ENCODE peak calls at places on chromosomes 4 and X, in seven cellular contexts. L is left ventricle myocardium inferior; A is Panc1; K is CD8-positive, alpha-beta memory T cell; W is heart right ventricle; I is Peyer's patch; X is mesendoderm. Y is an unnamed sample.

GRCh38 chr4:1554876-1555265 is 129.2 kb downstream of the FAM53A start:
- DNase-seq in I (no peak), L (no peak), X (no peak), W (no peak), K (no peak), A (no peak), Y (no peak)

GRCh38 chr4:161003418-161004057 is 1160.3 kb downstream of the FSTL5 start:
- DNase-seq in L (no peak), W (no peak), A (no peak), I (no peak), K (no peak), X (no peak), Y (no peak)

GRCh38 chr4:78634011-78634664 is 82.6 kb downstream of the ANXA3 start:
- DNase-seq in K (no peak), I (no peak), X (no peak), W (peak; percentile 43), A (no peak), L (peak; percentile 40), Y (peak; percentile 38)

GRCh38 chrX:30992381-30992904 is 79.4 kb downstream of the FTHL17 start:
- DNase-seq in I (no peak), L (no peak), A (no peak), X (no peak), W (no peak), K (no peak), Y (no peak)

GRCh38 chr4:27066591-27066990 is 205.9 kb downstream of the STIM2 start:
- DNase-seq in K (no peak), I (peak; percentile 52), A (no peak), W (no peak), X (no peak), L (no peak), Y (no peak)

GRCh38 chr4:185640809-185641675 is 105.7 kb upstream of the PDLIM3 start:
- DNase-seq in W (no peak), X (peak; percentile 72), L (no peak), K (no peak), I (no peak), A (peak; percentile 10), Y (peak; percentile 69)

GRCh38 chr4:24764305-24764704 is 31.1 kb upstream of the SOD3 start:
- DNase-seq in K (no peak), X (no peak), L (no peak), I (no peak), A (no peak), W (no peak), Y (no peak)

GRCh38 chrX:18294893-18295292 is 59.6 kb downstream of the SCML2 start:
- DNase-seq in X (peak; percentile 10), I (no peak), K (no peak), A (no peak), W (no peak), L (no peak), Y (no peak)

GRCh38 chr4:48481581-48481980 is 1.6 kb upstream of the SLC10A4 start:
- DNase-seq in X (peak; percentile 49), A (no peak), K (no peak), W (no peak), I (no peak), L (no peak), Y (no peak)

DNA sequence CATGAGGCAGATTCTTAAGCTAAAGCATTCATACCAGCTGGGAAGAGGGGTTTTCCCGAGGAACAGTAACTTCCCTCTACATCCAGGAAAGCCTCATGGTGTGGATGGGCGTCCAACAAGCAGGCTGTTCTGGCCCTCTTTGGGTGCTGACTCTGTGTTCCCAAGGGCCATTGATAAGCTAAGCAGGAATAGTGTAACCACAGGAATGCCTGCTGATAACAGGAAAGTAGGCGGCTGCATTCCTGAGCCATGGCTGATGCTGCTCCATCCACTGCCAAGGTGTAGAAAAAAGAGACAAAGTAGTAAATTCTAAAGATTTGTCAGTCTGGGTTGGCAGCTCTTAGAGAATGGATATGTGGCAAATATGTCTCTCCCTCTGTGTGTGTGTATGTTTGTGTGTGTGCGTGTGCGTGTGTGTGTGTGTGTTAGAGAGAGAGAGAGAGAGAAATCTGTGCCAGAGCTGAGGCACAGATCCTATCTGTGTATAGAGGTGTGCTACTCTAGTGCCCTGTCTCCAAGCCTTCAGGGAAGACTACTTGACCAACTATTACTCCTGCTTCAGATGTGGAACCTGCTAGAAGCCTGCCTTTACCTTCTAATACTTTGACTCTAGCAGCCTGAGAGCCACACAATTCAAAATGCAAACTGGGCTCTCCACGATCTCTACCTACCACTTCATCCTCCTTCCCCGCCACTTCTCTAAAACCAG is 353.1 kb upstream of the NR3C2 start:
- DNase-seq in A (no peak), W (peak; percentile 36), X (peak; percentile 94), I (no peak), L (peak; percentile 25), K (no peak), Y (no peak)
- H3K4me3 ChIP-seq in A (no peak overlapping the region), W (no peak overlapping the region), X (no peak overlapping the region), I (no peak overlapping the region), L (no peak overlapping the region), K (no peak overlapping the region), Y (no peak overlapping the region)

DNA sequence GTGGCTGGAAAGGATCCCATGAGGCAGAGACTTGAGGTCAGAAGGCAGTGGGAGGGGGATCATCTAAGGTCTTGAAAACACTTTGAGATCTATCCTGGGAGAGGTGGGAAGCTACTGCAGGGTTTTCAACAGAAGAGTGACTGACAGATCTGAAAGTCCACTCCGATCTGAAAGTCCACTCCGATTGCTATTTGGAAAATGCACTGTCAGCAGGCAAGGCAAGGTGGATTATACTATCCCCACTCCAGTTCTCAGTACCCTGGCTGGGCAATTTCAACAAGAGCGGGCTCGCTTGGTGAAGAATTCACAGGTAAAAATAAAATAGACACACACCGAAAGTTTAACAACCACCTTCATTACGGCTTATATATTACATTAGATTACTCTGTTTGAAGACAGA is 42.3 kb upstream of the C1QTNF7 start:
- DNase-seq in I (no peak), A (no peak), X (no peak), K (no peak), W (no peak), L (no peak), Y (no peak)
- H3K4me3 ChIP-seq in I (no peak overlapping the region), A (no peak overlapping the region), X (no peak overlapping the region), K (no peak overlapping the region), W (no peak overlapping the region), L (no peak overlapping the region), Y (no peak overlapping the region)

DNA sequence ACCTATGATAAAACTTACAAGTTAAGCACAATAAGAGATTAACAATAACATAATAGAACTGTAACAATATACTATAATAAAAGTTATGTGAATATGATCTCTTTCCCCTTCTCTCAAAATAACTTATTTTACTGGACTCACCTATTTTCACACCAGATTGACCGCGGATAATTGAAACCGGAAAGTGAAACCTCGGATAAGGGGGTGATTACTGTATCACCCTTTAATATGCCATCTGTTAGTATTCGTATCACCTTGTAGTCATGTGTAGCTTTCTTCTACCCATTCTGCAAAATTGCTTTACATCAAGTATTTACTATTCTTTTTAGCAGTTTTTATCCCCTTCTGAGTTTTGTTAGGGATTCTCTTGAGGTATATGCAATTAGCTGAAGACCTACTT is 1.8 kb downstream of the SPCS3 start:
- DNase-seq in A (no peak), I (no peak), L (no peak), W (no peak), K (no peak), X (no peak), Y (no peak)
- H3K4me3 ChIP-seq in A (peak overlapping the region; percentile 77), I (peak overlapping the region; percentile 96), L (peak overlapping the region; percentile 92), W (peak overlapping the region; percentile 81), K (peak overlapping the region; percentile 86), X (no peak overlapping the region), Y (peak overlapping the region; percentile 62)

DNA sequence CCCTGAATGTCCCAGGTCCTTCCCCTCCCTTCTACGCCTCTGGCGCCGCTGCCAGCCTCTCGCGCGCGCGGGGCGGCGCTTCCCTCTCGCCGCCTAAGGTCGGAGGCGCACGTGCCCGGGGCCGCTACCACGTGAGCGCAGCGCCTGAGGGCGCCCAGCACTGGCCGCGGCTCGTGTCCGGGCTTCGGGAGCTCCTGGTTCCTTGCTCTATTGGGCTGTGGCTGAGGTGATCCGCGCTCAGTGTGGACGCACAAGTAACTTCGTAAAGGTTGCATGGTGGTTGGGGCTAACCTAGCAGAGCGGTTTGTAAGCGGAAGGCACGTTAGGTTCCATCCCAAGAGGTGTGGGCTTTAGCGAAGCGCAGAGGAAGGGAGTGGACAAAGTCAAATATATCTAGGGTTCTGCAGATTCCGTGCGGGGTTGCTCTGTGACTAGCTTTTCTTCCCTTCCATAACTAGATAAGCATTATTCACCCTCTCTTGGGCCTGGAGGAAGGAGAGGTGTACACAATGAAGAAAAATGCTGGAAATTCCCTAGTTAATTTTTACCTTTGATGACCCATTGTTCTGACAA is 1.8 kb downstream of the TLL1 start:
- DNase-seq in I (peak; percentile 68), A (no peak), W (peak; percentile 25), L (peak; percentile 19), X (peak; percentile 62), K (no peak), Y (no peak)
- H3K4me3 ChIP-seq in I (no peak overlapping the region), A (no peak overlapping the region), W (peak overlapping the region; percentile 67), L (peak overlapping the region; percentile 73), X (no peak overlapping the region), K (no peak overlapping the region), Y (no peak overlapping the region)

GRCh38 chrX:107713205-107714195 is 62.1 kb downstream of the TSC22D3 start:
- DNase-seq in W (no peak), L (no peak), K (peak; percentile 61), A (no peak), I (peak; percentile 51), X (no peak), Y (no peak)
- H3K4me3 ChIP-seq in W (peak overlapping the region; percentile 77), L (peak overlapping the region; percentile 76), K (peak overlapping the region; percentile 85), A (no peak overlapping the region), I (peak overlapping the region; percentile 70), X (no peak overlapping the region), Y (no peak overlapping the region)

DNA sequence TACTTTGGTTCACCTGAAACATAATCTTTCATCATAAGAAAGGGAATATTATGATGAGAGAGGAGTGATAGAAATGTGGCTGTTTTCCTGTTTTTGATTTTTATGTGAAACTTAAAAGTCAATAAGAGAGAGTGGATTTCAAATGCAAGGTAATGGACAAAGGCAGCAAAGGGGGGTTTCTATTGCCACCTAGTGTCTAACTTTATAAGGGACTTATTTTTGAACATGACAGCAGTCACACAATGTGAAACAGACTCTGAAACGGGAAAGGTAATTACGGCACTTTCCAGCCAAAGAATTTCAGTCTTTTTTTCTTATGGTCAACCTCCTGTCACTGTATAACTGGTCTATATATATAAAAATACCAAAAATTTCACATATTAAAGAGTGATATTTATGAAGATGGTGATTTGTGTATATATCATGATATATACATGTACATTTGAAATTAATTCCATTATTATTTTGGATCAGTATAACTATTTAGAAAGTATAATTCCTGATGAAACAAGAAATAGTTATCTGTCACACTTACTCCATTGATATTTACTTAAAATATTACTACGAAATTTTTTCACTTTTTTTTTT is 127.1 kb downstream of the FBXO8 start:
- DNase-seq in K (no peak), I (no peak), A (peak; percentile 61), X (peak; percentile 56), W (peak; percentile 12), L (no peak), Y (peak; percentile 47)
- H3K4me3 ChIP-seq in K (no peak overlapping the region), I (no peak overlapping the region), A (no peak overlapping the region), X (no peak overlapping the region), W (peak overlapping the region; percentile 14), L (peak overlapping the region; percentile 30), Y (no peak overlapping the region)

GRCh38 chrX:1661922-1662221 is 47.0 kb downstream of the ASMT start:
- DNase-seq in W (no peak), L (no peak), K (no peak), X (no peak), A (no peak), I (no peak), Y (no peak)
- H3K4me3 ChIP-seq in W (no peak overlapping the region), L (no peak overlapping the region), K (peak overlapping the region; percentile 50), X (no peak overlapping the region), A (no peak overlapping the region), I (peak overlapping the region; percentile 43), Y (peak overlapping the region; percentile 81)

Y was measured in GM12865.